ENCODE peak calls at places on chromosomes 3 and 15, in four cellular contexts. Q is GM12878, R is HepG2, C is K562. E is an unnamed sample.

GRCh38 chr15:65409284-65409631 is 13.5 kb downstream of the IGDCC4 start:
- DNase-seq in Q (no peak), C (peak), R (peak), E (no peak)

GRCh38 chr15:50883903-50884302 is 24.6 kb upstream of the AP4E1 start:
- DNase-seq in Q (peak), C (no peak), R (no peak), E (no peak)

GRCh38 chr3:143436231-143436930 is 316.8 kb downstream of the CHST2 start:
- DNase-seq in Q (no peak), R (no peak), C (no peak), E (no peak)

GRCh38 chr3:65672876-65673815 is 365.6 kb downstream of the MAGI1 start:
- DNase-seq in R (peak), C (peak), Q (no peak), E (peak)

GRCh38 chr15:60585743-60586708 is 107.1 kb upstream of the ICE2 start:
- DNase-seq in R (peak), Q (no peak), C (peak), E (peak)

GRCh38 chr3:78569820-78570219 is 1198.0 kb downstream of the ROBO1 start:
- DNase-seq in C (no peak), R (peak), Q (no peak), E (no peak)

GRCh38 chr15:101172421-101173097 is 79.3 kb downstream of the CHSY1 start:
- DNase-seq in R (no peak), C (no peak), Q (no peak), E (no peak)

GRCh38 chr3:41362638-41363559 is 163.6 kb downstream of the CTNNB1 start:
- DNase-seq in C (no peak), Q (no peak), R (peak), E (no peak)

GRCh38 chr3:143443851-143444331 is 324.3 kb downstream of the CHST2 start:
- DNase-seq in C (peak), R (no peak), Q (no peak), E (no peak)

GRCh38 chr3:179100652-179101051 is 29.0 kb upstream of the ZMAT3 start:
- DNase-seq in R (no peak), C (peak), Q (no peak), E (no peak)
- TF ChIP-seq BHLHE40 in R (no peak), C (no peak), Q (no peak), E (no peak)

GRCh38 chr3:119630562-119631329 is 29.6 kb downstream of the POPDC2 start:
- DNase-seq in Q (no peak), C (no peak), R (no peak), E (no peak)
- TF ChIP-seq FOXM1 in Q (no peak), C (no peak), R (no peak), E (no peak)

GRCh38 chr15:43229977-43230376 is 9.2 kb upstream of the EPB42 start:
- DNase-seq in Q (no peak), R (no peak), C (no peak), E (no peak)
- TF ChIP-seq BHLHE40 in Q (no peak), R (no peak), C (no peak), E (no peak)

GRCh38 chr3:182424006-182424405 is 369.3 kb upstream of the ATP11B start:
- DNase-seq in R (no peak), Q (no peak), C (no peak), E (no peak)
- TF ChIP-seq FOXM1 in R (no peak), Q (no peak), C (no peak), E (no peak)

GRCh38 chr15:73941044-73941443 is 14.8 kb downstream of the LOXL1 start:
- DNase-seq in Q (no peak), C (no peak), R (no peak), E (no peak)
- TF ChIP-seq BHLHE40 in Q (no peak), C (no peak), R (no peak), E (no peak)

E was measured in HEK293T.